ENCODE peak calls at places on chromosomes 3 and 15, in eight cellular contexts. One of them, this sample, is unnamed.
A peak's percentile ranks its signal among the peaks of the same experiment; 100 is the strongest.

GRCh38 chr15:100725121-100726069 is 123.0 kb downstream of the ASB7 start:
- DNase-seq in CD8-positive, alpha-beta T cell: no peak
- DNase-seq in gastrocnemius medialis: no peak
- DNase-seq in psoas muscle: no peak
- DNase-seq in neuronal stem cell: no peak
- DNase-seq in CD4-positive, alpha-beta T cell: no peak
- DNase-seq in BE2C: no peak
- DNase-seq in aorta: no peak
- DNase-seq in this sample: no peak

GRCh38 chr3:63230146-63230545 is 48.0 kb upstream of the SYNPR start:
- DNase-seq in CD8-positive, alpha-beta T cell: no peak
- DNase-seq in gastrocnemius medialis: no peak
- DNase-seq in psoas muscle: no peak
- DNase-seq in neuronal stem cell: no peak
- DNase-seq in CD4-positive, alpha-beta T cell: no peak
- DNase-seq in BE2C: no peak
- DNase-seq in aorta: no peak
- DNase-seq in this sample: no peak

GRCh38 chr3:24387493-24387892 is 107.2 kb downstream of the THRB start:
- DNase-seq in CD8-positive, alpha-beta T cell: no peak
- DNase-seq in gastrocnemius medialis: no peak
- DNase-seq in psoas muscle: no peak
- DNase-seq in neuronal stem cell: no peak
- DNase-seq in CD4-positive, alpha-beta T cell: no peak
- DNase-seq in BE2C: no peak
- DNase-seq in aorta: no peak
- DNase-seq in this sample: no peak

GRCh38 chr15:70062321-70062956 is 35.3 kb downstream of the TLE3 start:
- DNase-seq in CD8-positive, alpha-beta T cell: no peak
- DNase-seq in gastrocnemius medialis: peak; percentile 32
- DNase-seq in psoas muscle: peak; percentile 59
- DNase-seq in neuronal stem cell: no peak
- DNase-seq in CD4-positive, alpha-beta T cell: no peak
- DNase-seq in BE2C: peak; percentile 91
- DNase-seq in aorta: no peak
- DNase-seq in this sample: no peak

GRCh38 chr3:23776352-23776891 is 29.3 kb upstream of the UBE2E1 start:
- DNase-seq in CD8-positive, alpha-beta T cell: no peak
- DNase-seq in gastrocnemius medialis: no peak
- DNase-seq in psoas muscle: peak; percentile 16
- DNase-seq in neuronal stem cell: no peak
- DNase-seq in CD4-positive, alpha-beta T cell: no peak
- DNase-seq in BE2C: no peak
- DNase-seq in aorta: no peak
- DNase-seq in this sample: no peak

GRCh38 chr3:141275973-141276372 is 44.3 kb downstream of the PXYLP1 start:
- DNase-seq in CD8-positive, alpha-beta T cell: no peak
- DNase-seq in gastrocnemius medialis: no peak
- DNase-seq in psoas muscle: no peak
- DNase-seq in neuronal stem cell: no peak
- DNase-seq in CD4-positive, alpha-beta T cell: no peak
- DNase-seq in BE2C: no peak
- DNase-seq in aorta: no peak
- DNase-seq in this sample: no peak

GRCh38 chr3:119359476-119359998 is 65.4 kb downstream of the ARHGAP31 start:
- DNase-seq in CD8-positive, alpha-beta T cell: no peak
- DNase-seq in gastrocnemius medialis: no peak
- DNase-seq in psoas muscle: no peak
- DNase-seq in neuronal stem cell: no peak
- DNase-seq in CD4-positive, alpha-beta T cell: no peak
- DNase-seq in BE2C: no peak
- DNase-seq in aorta: no peak
- DNase-seq in this sample: no peak

GRCh38 chr3:13491206-13491974 is 11.3 kb downstream of the HDAC11 start:
- DNase-seq in CD8-positive, alpha-beta T cell: no peak
- DNase-seq in gastrocnemius medialis: peak; percentile 5
- DNase-seq in psoas muscle: no peak
- DNase-seq in neuronal stem cell: no peak
- DNase-seq in CD4-positive, alpha-beta T cell: no peak
- DNase-seq in BE2C: no peak
- DNase-seq in aorta: peak; percentile 15
- DNase-seq in this sample: no peak

GRCh38 chr15:35139822-35140221 is 54.7 kb upstream of the NANOGP8 start:
- DNase-seq in CD8-positive, alpha-beta T cell: no peak
- DNase-seq in gastrocnemius medialis: no peak
- DNase-seq in psoas muscle: no peak
- DNase-seq in neuronal stem cell: no peak
- DNase-seq in CD4-positive, alpha-beta T cell: no peak
- DNase-seq in BE2C: no peak
- DNase-seq in aorta: no peak
- DNase-seq in this sample: no peak

GRCh38 chr3:188212308-188212969 is 58.5 kb downstream of the LPP start:
- DNase-seq in CD8-positive, alpha-beta T cell: no peak
- DNase-seq in gastrocnemius medialis: no peak
- DNase-seq in psoas muscle: no peak
- DNase-seq in neuronal stem cell: no peak
- DNase-seq in CD4-positive, alpha-beta T cell: no peak
- DNase-seq in BE2C: no peak
- DNase-seq in aorta: peak; percentile 63
- DNase-seq in this sample: no peak

GRCh38 chr15:37823601-37824275 is 110.7 kb upstream of the TMCO5A start:
- DNase-seq in CD8-positive, alpha-beta T cell: no peak
- DNase-seq in gastrocnemius medialis: no peak
- DNase-seq in psoas muscle: no peak
- DNase-seq in neuronal stem cell: no peak
- DNase-seq in CD4-positive, alpha-beta T cell: no peak
- DNase-seq in BE2C: no peak
- DNase-seq in aorta: no peak
- DNase-seq in this sample: no peak

GRCh38 chr3:159667261-159667660 is 321.4 kb upstream of the IL12A start:
- DNase-seq in CD8-positive, alpha-beta T cell: no peak
- DNase-seq in gastrocnemius medialis: no peak
- DNase-seq in psoas muscle: no peak
- DNase-seq in neuronal stem cell: no peak
- DNase-seq in CD4-positive, alpha-beta T cell: no peak
- DNase-seq in BE2C: no peak
- DNase-seq in aorta: no peak
- DNase-seq in this sample: no peak

GRCh38 chr15:58462547-58462946 is 30.8 kb downstream of the LIPC start:
- DNase-seq in CD8-positive, alpha-beta T cell: no peak
- DNase-seq in gastrocnemius medialis: no peak
- DNase-seq in psoas muscle: no peak
- DNase-seq in neuronal stem cell: no peak
- DNase-seq in CD4-positive, alpha-beta T cell: no peak
- DNase-seq in BE2C: no peak
- DNase-seq in aorta: no peak
- DNase-seq in this sample: no peak

GRCh38 chr15:60585743-60586708 is 107.1 kb upstream of the ICE2 start:
- DNase-seq in CD8-positive, alpha-beta T cell: peak; percentile 64
- DNase-seq in gastrocnemius medialis: peak; percentile 38
- DNase-seq in psoas muscle: no peak
- DNase-seq in neuronal stem cell: peak; percentile 60
- DNase-seq in CD4-positive, alpha-beta T cell: peak; percentile 41
- DNase-seq in BE2C: peak; percentile 60
- DNase-seq in aorta: no peak
- DNase-seq in this sample: no peak

GRCh38 chr3:155110021-155110420 is 29.9 kb downstream of the MME start:
- DNase-seq in CD8-positive, alpha-beta T cell: no peak
- DNase-seq in gastrocnemius medialis: no peak
- DNase-seq in psoas muscle: no peak
- DNase-seq in neuronal stem cell: no peak
- DNase-seq in CD4-positive, alpha-beta T cell: no peak
- DNase-seq in BE2C: no peak
- DNase-seq in aorta: no peak
- DNase-seq in this sample: no peak

GRCh38 chr15:83845230-83845629 is 191.3 kb downstream of the ADAMTSL3 start:
- DNase-seq in CD8-positive, alpha-beta T cell: no peak
- DNase-seq in gastrocnemius medialis: no peak
- DNase-seq in psoas muscle: no peak
- DNase-seq in neuronal stem cell: no peak
- DNase-seq in CD4-positive, alpha-beta T cell: no peak
- DNase-seq in BE2C: no peak
- DNase-seq in aorta: no peak
- DNase-seq in this sample: no peak

GRCh38 chr15:33021806-33022389 is 172.6 kb downstream of the FMN1 start:
- DNase-seq in CD8-positive, alpha-beta T cell: no peak
- DNase-seq in gastrocnemius medialis: no peak
- DNase-seq in psoas muscle: no peak
- DNase-seq in neuronal stem cell: peak; percentile 23
- DNase-seq in CD4-positive, alpha-beta T cell: no peak
- DNase-seq in BE2C: peak; percentile 36
- DNase-seq in aorta: no peak
- DNase-seq in this sample: no peak
- H3K9me3 ChIP-seq in CD8-positive, alpha-beta T cell: no peaks in the 10 kb centered on the region
- H3K9me3 ChIP-seq in gastrocnemius medialis: no peaks in the 10 kb centered on the region
- H3K9me3 ChIP-seq in psoas muscle: no peaks in the 10 kb centered on the region
- H3K9me3 ChIP-seq in neuronal stem cell: no peaks in the 10 kb centered on the region
- H3K9me3 ChIP-seq in CD4-positive, alpha-beta T cell: no peaks in the 10 kb centered on the region
- H3K9me3 ChIP-seq in BE2C: no peaks in the 10 kb centered on the region
- H3K9me3 ChIP-seq in aorta: no peaks in the 10 kb centered on the region
- H3K9me3 ChIP-seq in this sample: no peaks in the 10 kb centered on the region

DNA sequence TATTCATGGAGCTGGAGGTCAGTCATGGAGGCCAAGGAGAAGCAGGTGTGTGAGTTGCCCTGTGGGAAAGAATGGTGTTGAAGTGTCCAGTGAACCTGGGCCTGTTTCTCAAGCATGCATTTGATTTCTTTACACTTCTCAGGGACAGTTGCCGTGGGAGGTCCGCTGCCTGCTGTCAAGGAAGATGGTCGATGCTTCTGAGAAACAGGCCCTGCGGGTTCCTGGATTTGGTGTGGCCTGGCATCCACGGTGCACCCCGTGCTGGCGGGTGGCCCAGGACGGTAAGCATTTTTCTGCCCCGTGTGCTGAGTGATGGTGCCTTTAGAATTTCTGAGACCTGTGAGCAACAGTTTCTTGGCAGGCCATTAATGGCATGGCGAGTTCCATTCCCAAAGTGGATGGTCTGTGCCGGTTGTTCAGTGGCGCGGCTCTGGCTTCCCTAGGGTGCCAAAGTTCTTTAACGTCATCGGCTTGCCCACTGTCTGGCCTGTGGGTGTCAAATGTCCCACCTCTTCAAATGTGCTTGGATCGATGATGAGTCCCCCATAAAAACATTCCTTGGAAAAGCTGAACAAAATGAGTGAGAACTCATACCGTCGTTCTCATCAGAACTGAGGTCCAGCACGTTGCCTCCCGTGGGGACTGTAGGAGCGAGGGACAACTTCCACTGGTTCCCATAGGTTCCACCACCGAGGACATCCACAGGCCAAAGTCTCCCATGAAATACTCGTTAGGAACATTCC is 107.2 kb downstream of the SNRPN start:
- DNase-seq in CD8-positive, alpha-beta T cell: no peak
- DNase-seq in gastrocnemius medialis: peak; percentile 6
- DNase-seq in psoas muscle: no peak
- DNase-seq in neuronal stem cell: no peak
- DNase-seq in CD4-positive, alpha-beta T cell: no peak
- DNase-seq in BE2C: no peak
- DNase-seq in aorta: no peak
- DNase-seq in this sample: no peak
- H3K9me3 ChIP-seq in CD8-positive, alpha-beta T cell: peaks cover 98% of the 10 kb centered on the region
- H3K9me3 ChIP-seq in gastrocnemius medialis: peaks cover 98% of the 10 kb centered on the region
- H3K9me3 ChIP-seq in psoas muscle: peaks cover 98% of the 10 kb centered on the region
- H3K9me3 ChIP-seq in neuronal stem cell: peaks cover 100% of the 10 kb centered on the region
- H3K9me3 ChIP-seq in CD4-positive, alpha-beta T cell: peaks cover 100% of the 10 kb centered on the region
- H3K9me3 ChIP-seq in BE2C: peaks cover 25% of the 10 kb centered on the region
- H3K9me3 ChIP-seq in aorta: peaks cover 94% of the 10 kb centered on the region
- H3K9me3 ChIP-seq in this sample: peaks cover 100% of the 10 kb centered on the region

DNA sequence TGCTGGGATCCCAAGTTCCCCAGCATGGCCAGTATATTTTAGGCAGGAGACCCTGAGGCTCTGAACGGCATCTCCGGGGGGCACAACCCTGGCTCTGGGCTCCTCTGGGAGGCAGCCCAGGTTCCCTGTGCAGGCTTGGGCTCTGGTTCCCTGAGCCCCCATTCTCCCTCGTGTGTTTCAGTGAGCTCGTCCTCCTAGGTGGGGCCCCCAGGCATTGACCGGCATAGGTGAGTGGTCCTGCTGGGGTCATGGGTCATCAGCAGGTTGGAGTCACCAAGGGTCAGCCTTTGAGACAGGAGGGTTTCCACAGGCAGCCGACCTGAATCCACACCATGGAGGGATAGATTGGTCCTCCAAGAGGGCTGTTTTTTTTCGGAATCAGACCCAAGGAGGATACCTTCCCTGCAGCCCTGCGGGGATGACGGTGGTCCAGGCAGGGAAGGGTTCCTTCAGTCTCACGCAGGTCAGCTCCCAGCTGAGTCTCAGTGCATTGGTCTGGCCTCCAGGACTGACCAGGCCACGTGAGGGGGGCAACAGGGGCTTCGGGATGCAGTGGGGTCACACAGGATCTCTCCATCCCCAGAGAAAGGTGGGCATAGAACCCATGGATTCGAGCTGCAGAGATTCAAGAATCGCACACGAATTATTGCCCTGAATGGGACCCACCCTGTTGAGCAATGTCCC is 226.0 kb downstream of the SNRPN start:
- DNase-seq in CD8-positive, alpha-beta T cell: peak; percentile 1
- DNase-seq in gastrocnemius medialis: no peak
- DNase-seq in psoas muscle: peak; percentile 5
- DNase-seq in neuronal stem cell: no peak
- DNase-seq in CD4-positive, alpha-beta T cell: no peak
- DNase-seq in BE2C: no peak
- DNase-seq in aorta: peak; percentile 24
- DNase-seq in this sample: no peak
- H3K9me3 ChIP-seq in CD8-positive, alpha-beta T cell: no peaks in the 10 kb centered on the region
- H3K9me3 ChIP-seq in gastrocnemius medialis: no peaks in the 10 kb centered on the region
- H3K9me3 ChIP-seq in psoas muscle: no peaks in the 10 kb centered on the region
- H3K9me3 ChIP-seq in neuronal stem cell: peaks cover 53% of the 10 kb centered on the region
- H3K9me3 ChIP-seq in CD4-positive, alpha-beta T cell: peaks cover 24% of the 10 kb centered on the region
- H3K9me3 ChIP-seq in BE2C: peaks cover 2% of the 10 kb centered on the region
- H3K9me3 ChIP-seq in aorta: peaks cover 2% of the 10 kb centered on the region
- H3K9me3 ChIP-seq in this sample: no peaks in the 10 kb centered on the region

DNA sequence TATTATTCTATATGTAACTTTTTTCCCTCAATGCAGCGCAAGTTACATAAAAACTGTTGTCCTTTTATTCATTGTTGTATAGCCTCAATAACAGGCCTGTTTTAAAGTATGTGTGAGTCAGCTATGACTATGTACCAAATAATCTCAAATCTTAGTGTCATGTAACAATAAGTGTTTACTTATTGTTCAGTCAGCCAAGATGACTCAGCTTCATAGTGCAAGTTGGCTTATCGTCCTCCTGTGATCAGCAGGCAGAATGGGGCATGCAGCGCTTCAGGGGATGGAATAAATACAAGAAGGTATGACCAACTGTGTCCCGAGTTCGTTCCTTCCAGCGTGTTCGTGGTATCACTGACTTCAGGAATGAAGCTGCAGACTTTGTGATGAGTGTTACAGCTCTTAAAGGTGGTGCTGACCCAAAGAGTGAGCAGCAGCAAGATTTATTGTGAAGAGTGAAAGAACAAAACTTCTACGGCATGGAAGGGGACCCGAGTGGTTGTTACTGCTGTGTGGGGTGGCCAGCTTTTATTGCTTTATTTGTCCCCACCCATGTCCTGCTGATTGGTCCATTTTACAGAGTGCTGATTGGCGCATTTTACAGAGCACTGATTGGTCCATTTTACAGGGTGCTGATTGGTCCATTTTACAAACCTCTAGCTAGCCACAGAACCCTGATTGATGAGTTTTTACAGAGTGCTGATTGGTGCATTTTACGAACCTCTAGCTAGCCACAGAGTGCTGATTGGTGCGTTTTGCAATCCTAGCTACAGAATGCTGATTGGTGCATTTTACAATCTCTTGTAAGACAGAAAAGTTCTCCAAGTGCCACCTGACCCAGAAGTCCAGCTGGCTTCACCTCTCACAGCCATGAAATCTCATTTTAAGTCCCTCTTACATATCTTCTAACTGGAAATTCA is 1016.0 kb downstream of the MCTP2 start:
- DNase-seq in CD8-positive, alpha-beta T cell: no peak
- DNase-seq in gastrocnemius medialis: no peak
- DNase-seq in psoas muscle: no peak
- DNase-seq in neuronal stem cell: no peak
- DNase-seq in CD4-positive, alpha-beta T cell: no peak
- DNase-seq in BE2C: no peak
- DNase-seq in aorta: no peak
- DNase-seq in this sample: no peak
- H3K9me3 ChIP-seq in CD8-positive, alpha-beta T cell: no peaks in the 10 kb centered on the region
- H3K9me3 ChIP-seq in gastrocnemius medialis: no peaks in the 10 kb centered on the region
- H3K9me3 ChIP-seq in psoas muscle: no peaks in the 10 kb centered on the region
- H3K9me3 ChIP-seq in neuronal stem cell: no peaks in the 10 kb centered on the region
- H3K9me3 ChIP-seq in CD4-positive, alpha-beta T cell: no peaks in the 10 kb centered on the region
- H3K9me3 ChIP-seq in BE2C: no peaks in the 10 kb centered on the region
- H3K9me3 ChIP-seq in aorta: no peaks in the 10 kb centered on the region
- H3K9me3 ChIP-seq in this sample: no peaks in the 10 kb centered on the region